ENCODE peak calls at places on chromosomes 13 and 19, in four cellular contexts. Q is suprapubic skin, L is stomach, X is GM12878. V is an unnamed sample.
A peak's percentile ranks its signal among the peaks of the same experiment; 100 is the strongest.

GRCh38 chr13:48315981-48316380 is 12.4 kb downstream of the RB1 start:
- DNase-seq in Q (no peak), X (no peak), L (no peak), V (no peak)

GRCh38 chr13:39266426-39266825 is 228.2 kb downstream of the NHLRC3 start:
- DNase-seq in Q (no peak), L (no peak), X (no peak), V (no peak)

GRCh38 chr13:43266953-43267615 is 243.7 kb downstream of the DNAJC15 start:
- DNase-seq in L (no peak), Q (no peak), X (no peak), V (no peak)

GRCh38 chr13:45195421-45195820 is 5.4 kb downstream of the KCTD4 start:
- DNase-seq in Q (no peak), X (no peak), L (no peak), V (no peak)

GRCh38 chr13:110261166-110262081 is 45.5 kb downstream of the COL4A1 start:
- DNase-seq in L (no peak), X (no peak), Q (no peak), V (peak; percentile 83)

GRCh38 chr19:30419581-30420180 is 47.5 kb downstream of the ZNF536 start:
- DNase-seq in X (no peak), Q (no peak), L (no peak), V (no peak)

GRCh38 chr19:15913830-15914229 is 16.0 kb upstream of the CYP4F2 start:
- DNase-seq in Q (no peak), L (no peak), X (no peak), V (peak; percentile 77)

GRCh38 chr19:16301999-16302694 is 22.5 kb upstream of the KLF2 start:
- DNase-seq in Q (no peak), X (no peak), L (peak; percentile 70), V (no peak)

GRCh38 chr13:91722267-91722884 is 324.0 kb downstream of the GPC5 start:
- DNase-seq in L (no peak), X (no peak), Q (no peak), V (no peak)

GRCh38 chr19:741506-742131 is 9.3 kb upstream of the MISP start:
- DNase-seq in L (no peak), X (no peak), Q (no peak), V (no peak)

GRCh38 chr19:21482863-21483276 is 22.5 kb upstream of the ZNF429 start:
- DNase-seq in X (no peak), Q (no peak), L (peak; percentile 63), V (no peak)

GRCh38 chr19:19552811-19553210 is 14.7 kb downstream of the CILP2 start:
- DNase-seq in Q (no peak), X (no peak), L (peak; percentile 52), V (no peak)

GRCh38 chr19:41428481-41428859 is 1.3 kb upstream of the B3GNT8 start:
- DNase-seq in Q (no peak), X (no peak), L (no peak), V (no peak)

GRCh38 chr19:14542721-14543328 is 13.4 kb downstream of the TECR start:
- DNase-seq in Q (no peak), L (no peak), X (no peak), V (no peak)

GRCh38 chr13:25117312-25117711 is 21.4 kb downstream of the PABPC3 start:
- DNase-seq in X (no peak), L (peak; percentile 50), Q (no peak), V (no peak)

GRCh38 chr13:72508392-72508791 is 219.0 kb downstream of the MZT1 start:
- DNase-seq in L (no peak), Q (no peak), X (no peak), V (no peak)

GRCh38 chr19:12665646-12666304 is 767 bp downstream of the MAN2B1 start:
- DNase-seq in X (no peak), L (no peak), Q (no peak), V (no peak)

GRCh38 chr13:22103046-22103445 is 432.2 kb downstream of the FGF9 start:
- DNase-seq in L (no peak), Q (no peak), X (no peak), V (no peak)

GRCh38 chr19:29040951-29041350 is 172.0 kb downstream of the UQCRFS1 start:
- DNase-seq in Q (no peak), L (no peak), X (no peak), V (no peak)

GRCh38 chr13:32432856-32433255 is 4.9 kb upstream of the N4BP2L1 start:
- DNase-seq in X (no peak), Q (no peak), L (no peak), V (no peak)

GRCh38 chr13:57878291-57878690 is 246.7 kb downstream of the PCDH17 start:
- DNase-seq in Q (no peak), L (no peak), X (no peak), V (no peak)

GRCh38 chr13:87235621-87236020 is 435.6 kb upstream of the SLITRK5 start:
- DNase-seq in X (no peak), Q (no peak), L (no peak), V (no peak)

GRCh38 chr13:29170451-29171082 is 350.4 kb downstream of the MTUS2 start:
- DNase-seq in L (no peak), X (no peak), Q (no peak), V (no peak)

GRCh38 chr13:30623392-30623791 is 5.7 kb downstream of the USPL1 start:
- DNase-seq in X (no peak), L (no peak), Q (no peak), V (no peak)

GRCh38 chr19:10418281-10419199 is 1.8 kb upstream of the PDE4A start:
- DNase-seq in L (no peak), X (no peak), Q (no peak), V (no peak)

GRCh38 chr13:75405976-75406703 is 75.8 kb downstream of the TBC1D4 start:
- DNase-seq in L (no peak), Q (no peak), X (no peak), V (no peak)

GRCh38 chr13:21079761-21080730 is 18.7 kb upstream of the LATS2 start:
- DNase-seq in L (no peak), X (no peak), Q (peak; percentile 77), V (no peak)

GRCh38 chr13:112968380-112968909 is 569 bp upstream of the MCF2L start:
- DNase-seq in X (no peak), Q (peak; percentile 79), L (peak; percentile 79), V (no peak)

GRCh38 chr13:35478384-35479222 is 2.1 kb upstream of the MAB21L1 start:
- DNase-seq in Q (no peak), L (no peak), X (no peak), V (no peak)

GRCh38 chr13:112711528-112712265 is 21.9 kb downstream of the ATP11A start:
- DNase-seq in Q (peak; percentile 86), L (peak; percentile 74), X (no peak), V (no peak)

GRCh38 chr19:52492201-52492960 is 35.1 kb upstream of the ZNF808 start:
- DNase-seq in Q (no peak), L (no peak), X (no peak), V (no peak)

GRCh38 chr19:51450730-51451307 is 7.4 kb downstream of the SIGLEC8 start:
- DNase-seq in X (no peak), Q (no peak), L (peak; percentile 17), V (no peak)

GRCh38 chr19:49554701-49555181 is 25.6 kb downstream of the NOSIP start:
- DNase-seq in Q (no peak), X (no peak), L (no peak), V (no peak)

GRCh38 chr13:108342369-108343289 is 73.1 kb downstream of the TNFSF13B start:
- DNase-seq in Q (no peak), X (peak; percentile 3), L (no peak), V (no peak)

GRCh38 chr13:75870397-75870801 is 234.3 kb downstream of the LMO7 start:
- DNase-seq in Q (no peak), L (no peak), X (no peak), V (no peak)

GRCh38 chr19:41588497-41589209 is 12.7 kb downstream of the CEACAM21 start:
- DNase-seq in L (no peak), X (no peak), Q (no peak), V (peak; percentile 52)

DNA sequence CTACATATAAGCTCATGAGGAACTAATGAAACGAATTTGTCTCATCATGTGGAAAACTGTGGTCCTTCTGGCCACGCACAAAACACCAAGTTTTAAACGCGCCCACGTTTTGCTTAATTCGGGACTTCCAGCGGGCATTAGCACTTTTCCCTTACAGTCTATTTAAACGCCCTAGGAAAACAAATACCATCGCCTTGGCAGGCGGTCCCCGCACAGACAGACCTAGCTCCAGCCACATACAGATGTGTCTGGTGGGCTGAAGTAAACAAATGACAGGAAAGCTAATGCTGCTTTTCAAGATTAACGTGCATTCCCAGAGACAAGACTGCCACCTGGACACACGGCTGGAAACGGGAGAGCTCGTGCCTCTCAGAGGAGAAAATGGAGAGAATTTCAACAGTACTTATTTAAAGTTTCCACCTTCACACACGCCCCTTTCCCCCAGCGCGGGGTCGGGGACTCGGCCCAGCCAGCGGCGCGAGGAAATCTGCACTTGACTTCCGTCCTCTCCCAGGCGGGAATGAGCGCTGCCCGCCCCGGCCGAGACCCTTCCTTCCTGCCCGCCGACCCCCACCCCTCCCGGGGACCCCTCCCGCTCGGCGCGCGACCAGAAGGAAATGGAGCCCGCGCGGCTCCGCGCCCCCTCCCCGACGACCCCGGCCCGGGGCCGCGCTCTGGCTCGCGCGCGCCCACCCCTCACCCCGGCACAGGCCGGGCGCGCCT is 929 bp downstream of the USP12 start:
- DNase-seq in L (peak; percentile 34), Q (peak; percentile 81), X (no peak), V (no peak)
- H3K4me1 ChIP-seq in L (peaks cover 34% of the 10 kb centered on the region), Q (peaks cover 64% of the 10 kb centered on the region), X (peaks cover 13% of the 10 kb centered on the region), V (peaks cover 36% of the 10 kb centered on the region)

GRCh38 chr19:7944177-7944761 is 803 bp upstream of the TIMM44 start:
- DNase-seq in X (peak; percentile 58), Q (no peak), L (peak; percentile 91), V (no peak)
- TF ChIP-seq POLR2A in X (no peak), Q (no peak), L (no peak), V (no peak)

GRCh38 chr13:41458187-41458938 is 1.0 kb downstream of the RGCC start:
- DNase-seq in X (no peak), L (peak; percentile 53), Q (peak; percentile 80), V (no peak)
- TF ChIP-seq POLR2AphosphoS5 in X (no peak), L (no peak), Q (no peak), V (peak; percentile 59)

DNA sequence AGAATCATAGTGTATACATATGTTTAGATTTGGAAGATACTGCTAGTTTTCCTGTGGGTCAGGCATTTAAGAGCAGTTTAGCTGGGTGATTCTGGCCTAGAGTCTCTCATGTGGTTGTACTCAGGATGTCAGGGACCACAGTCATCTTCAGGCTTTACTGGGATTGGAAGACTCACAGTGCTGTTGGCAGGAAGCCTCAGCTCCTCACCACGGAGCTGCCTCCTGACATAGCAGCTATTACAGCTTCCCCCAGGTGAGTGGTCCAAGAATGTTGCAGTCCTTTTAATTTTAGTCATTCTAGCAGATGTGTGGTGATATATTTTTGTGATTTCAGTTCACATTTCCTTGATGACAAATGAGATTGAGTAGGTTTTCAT is 16.9 kb upstream of the GPR18 start:
- DNase-seq in Q (no peak), X (no peak), L (no peak), V (no peak)
- H3K4me1 ChIP-seq in Q (peaks cover 5% of the 10 kb centered on the region), X (peaks cover 40% of the 10 kb centered on the region), L (no peaks in the 10 kb centered on the region), V (no peaks in the 10 kb centered on the region)